ENCODE peak calls at places on chromosomes 12 and 14, in four cellular contexts. One of them, this sample, is unnamed.

GRCh38 chr14:103763730-103764488 is 48.3 kb downstream of the ZFYVE21 start:
- DNase-seq in H9: no peak
- DNase-seq in stomach: no peak
- DNase-seq in fibroblast of mammary gland: no peak
- DNase-seq in this sample: no peak

GRCh38 chr14:68510201-68510600 is 282.7 kb downstream of the ZFP36L1 start:
- DNase-seq in H9: no peak
- DNase-seq in stomach: no peak
- DNase-seq in fibroblast of mammary gland: peak; percentile 97
- DNase-seq in this sample: peak; percentile 76

GRCh38 chr12:131460516-131460915 is 250.4 kb upstream of the SFSWAP start:
- DNase-seq in stomach: peak; percentile 4
- DNase-seq in fibroblast of mammary gland: no peak
- DNase-seq in H9: peak; percentile 12
- DNase-seq in this sample: no peak

GRCh38 chr14:82667501-82667900 is 1133.8 kb upstream of the SEL1L start:
- DNase-seq in fibroblast of mammary gland: peak; percentile 17
- DNase-seq in stomach: no peak
- DNase-seq in H9: no peak
- DNase-seq in this sample: no peak

GRCh38 chr14:95875831-95876768 is 532 bp upstream of the TUNAR start:
- DNase-seq in H9: peak; percentile 76
- DNase-seq in fibroblast of mammary gland: no peak
- DNase-seq in stomach: no peak
- DNase-seq in this sample: peak; percentile 52

GRCh38 chr12:9133243-9133938 is 17.7 kb upstream of the A2M start:
- DNase-seq in stomach: no peak
- DNase-seq in fibroblast of mammary gland: peak; percentile 23
- DNase-seq in H9: no peak
- DNase-seq in this sample: no peak

GRCh38 chr12:109358154-109358869 is 10.6 kb downstream of the MYO1H start:
- DNase-seq in fibroblast of mammary gland: peak; percentile 13
- DNase-seq in stomach: no peak
- DNase-seq in H9: no peak
- DNase-seq in this sample: no peak

GRCh38 chr14:68650403-68650994 is 142.4 kb downstream of the ZFP36L1 start:
- DNase-seq in H9: peak; percentile 3
- DNase-seq in fibroblast of mammary gland: peak; percentile 41
- DNase-seq in stomach: no peak
- DNase-seq in this sample: no peak

GRCh38 chr12:53505555-53506449 is 1.5 kb downstream of the NPFF start:
- DNase-seq in H9: no peak
- DNase-seq in fibroblast of mammary gland: peak; percentile 54
- DNase-seq in stomach: no peak
- DNase-seq in this sample: no peak

GRCh38 chr14:99574099-99574880 is 29.7 kb downstream of the CCDC85C start:
- DNase-seq in H9: peak; percentile 67
- DNase-seq in fibroblast of mammary gland: no peak
- DNase-seq in stomach: peak; percentile 72
- DNase-seq in this sample: no peak

GRCh38 chr14:56808314-56809201 is 1.7 kb downstream of the OTX2 start:
- DNase-seq in stomach: no peak
- DNase-seq in fibroblast of mammary gland: no peak
- DNase-seq in H9: peak; percentile 55
- DNase-seq in this sample: no peak

GRCh38 chr12:51972849-51973273 is 21.4 kb downstream of the ACVR1B start:
- DNase-seq in H9: no peak
- DNase-seq in fibroblast of mammary gland: peak; percentile 89
- DNase-seq in stomach: peak; percentile 44
- DNase-seq in this sample: peak; percentile 66

GRCh38 chr12:25072901-25073645 is 121.9 kb downstream of the DNAI7 start:
- DNase-seq in stomach: no peak
- DNase-seq in fibroblast of mammary gland: no peak
- DNase-seq in H9: no peak
- DNase-seq in this sample: no peak

GRCh38 chr14:100159865-100160533 is 554 bp upstream of the DEGS2 start:
- DNase-seq in stomach: no peak
- DNase-seq in fibroblast of mammary gland: no peak
- DNase-seq in H9: peak; percentile 63
- DNase-seq in this sample: no peak

GRCh38 chr14:40691066-40691465 is 915.6 kb upstream of the LRFN5 start:
- DNase-seq in fibroblast of mammary gland: no peak
- DNase-seq in stomach: no peak
- DNase-seq in H9: no peak
- DNase-seq in this sample: no peak

GRCh38 chr12:47991106-47991550 is 13.1 kb downstream of the COL2A1 start:
- DNase-seq in fibroblast of mammary gland: no peak
- DNase-seq in stomach: no peak
- DNase-seq in H9: no peak
- DNase-seq in this sample: no peak

GRCh38 chr12:42010715-42011114 is 134.0 kb downstream of the GXYLT1 start:
- DNase-seq in stomach: no peak
- DNase-seq in fibroblast of mammary gland: no peak
- DNase-seq in H9: no peak
- DNase-seq in this sample: no peak

GRCh38 chr14:100416921-100417451 is 93.8 kb downstream of the SLC25A47 start:
- DNase-seq in stomach: no peak
- DNase-seq in fibroblast of mammary gland: peak; percentile 85
- DNase-seq in H9: no peak
- DNase-seq in this sample: no peak

GRCh38 chr12:51678086-51678724 is 87.2 kb downstream of the SCN8A start:
- DNase-seq in fibroblast of mammary gland: peak; percentile 63
- DNase-seq in stomach: peak; percentile 34
- DNase-seq in H9: peak; percentile 61
- DNase-seq in this sample: no peak

GRCh38 chr14:105863296-105864108 is 337.1 kb downstream of the TMEM121 start:
- DNase-seq in fibroblast of mammary gland: no peak
- DNase-seq in H9: peak; percentile 20
- DNase-seq in stomach: peak; percentile 21
- DNase-seq in this sample: peak; percentile 52

GRCh38 chr14:104634031-104634760 is 29.6 kb upstream of the TMEM179 start:
- DNase-seq in fibroblast of mammary gland: no peak
- DNase-seq in H9: no peak
- DNase-seq in stomach: no peak
- DNase-seq in this sample: peak; percentile 80

GRCh38 chr14:104770851-104771272 is 17.9 kb downstream of the SIVA1 start:
- DNase-seq in fibroblast of mammary gland: no peak
- DNase-seq in stomach: no peak
- DNase-seq in H9: no peak
- DNase-seq in this sample: no peak

GRCh38 chr12:402127-402456 is 648 bp downstream of the CCDC77 start:
- DNase-seq in H9: no peak
- DNase-seq in stomach: no peak
- DNase-seq in fibroblast of mammary gland: peak; percentile 47
- DNase-seq in this sample: no peak

GRCh38 chr14:102500190-102500661 is 9.3 kb downstream of the ANKRD9 start:
- DNase-seq in H9: peak; percentile 32
- DNase-seq in stomach: no peak
- DNase-seq in fibroblast of mammary gland: peak; percentile 94
- DNase-seq in this sample: peak; percentile 91

GRCh38 chr12:5480218-5480952 is 48.5 kb downstream of the NTF3 start:
- DNase-seq in H9: peak; percentile 65
- DNase-seq in fibroblast of mammary gland: no peak
- DNase-seq in stomach: no peak
- DNase-seq in this sample: no peak

GRCh38 chr12:93786669-93787397 is 109.7 kb downstream of the CRADD start:
- DNase-seq in fibroblast of mammary gland: peak; percentile 64
- DNase-seq in H9: no peak
- DNase-seq in stomach: no peak
- DNase-seq in this sample: no peak

GRCh38 chr12:53046655-53047220 is 3.1 kb upstream of the TNS2 start:
- DNase-seq in H9: peak; percentile 72
- DNase-seq in fibroblast of mammary gland: peak; percentile 74
- DNase-seq in stomach: peak; percentile 86
- DNase-seq in this sample: peak; percentile 98

GRCh38 chr12:53325539-53326061 is 4.2 kb upstream of the AAAS start:
- DNase-seq in stomach: peak; percentile 32
- DNase-seq in H9: peak; percentile 60
- DNase-seq in fibroblast of mammary gland: peak; percentile 6
- DNase-seq in this sample: no peak

GRCh38 chr14:51093371-51094281 is 1.3 kb downstream of the TRIM9 start:
- DNase-seq in H9: peak; percentile 64
- DNase-seq in fibroblast of mammary gland: no peak
- DNase-seq in stomach: no peak
- DNase-seq in this sample: peak; percentile 87

GRCh38 chr12:91019455-91019854 is 14.7 kb upstream of the EPYC start:
- DNase-seq in stomach: no peak
- DNase-seq in fibroblast of mammary gland: no peak
- DNase-seq in H9: no peak
- DNase-seq in this sample: no peak

GRCh38 chr12:91023326-91024004 is 18.7 kb upstream of the EPYC start:
- DNase-seq in H9: no peak
- DNase-seq in fibroblast of mammary gland: peak; percentile 80
- DNase-seq in stomach: no peak
- DNase-seq in this sample: no peak

GRCh38 chr12:91017043-91017442 is 12.3 kb upstream of the EPYC start:
- DNase-seq in H9: no peak
- DNase-seq in fibroblast of mammary gland: no peak
- DNase-seq in stomach: no peak
- DNase-seq in this sample: no peak

GRCh38 chr12:91021076-91021475 is 16.3 kb upstream of the EPYC start:
- DNase-seq in H9: no peak
- DNase-seq in fibroblast of mammary gland: no peak
- DNase-seq in stomach: no peak
- DNase-seq in this sample: no peak

DNA sequence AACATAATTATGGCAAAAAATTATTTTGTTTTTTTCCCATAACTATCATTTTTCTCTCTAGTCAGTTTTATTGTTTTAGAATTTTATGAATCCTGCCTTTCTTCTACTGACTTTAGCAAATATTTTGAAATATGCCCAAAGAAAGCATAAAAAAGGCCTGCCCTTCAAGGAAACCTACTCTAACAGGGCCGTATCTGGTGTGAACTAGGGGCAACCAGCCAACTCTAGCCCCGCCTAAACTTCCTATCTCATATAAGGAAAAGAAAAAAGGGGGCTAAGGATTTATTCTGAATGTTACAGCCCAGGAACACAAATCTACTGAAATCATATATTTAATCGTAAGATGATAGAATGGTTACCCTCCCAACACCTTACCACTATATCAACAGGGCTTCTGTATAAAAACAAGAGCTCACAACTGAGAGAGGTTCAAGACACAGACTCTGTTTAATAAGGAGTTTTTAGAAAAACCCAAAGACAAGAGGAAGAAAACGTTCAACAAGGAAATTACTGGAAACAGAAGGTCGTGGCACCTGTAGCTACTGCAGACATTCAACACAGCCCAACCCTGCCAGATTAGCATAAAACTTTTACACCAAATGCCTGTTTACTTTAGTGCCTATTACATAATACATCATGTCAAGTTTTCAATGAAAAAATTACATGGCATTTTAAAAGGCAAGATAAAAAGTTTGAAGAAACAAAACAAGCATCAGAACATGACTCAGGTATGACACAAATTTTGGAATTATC is 12.9 kb upstream of the EPYC start:
- DNase-seq in H9: no peak
- DNase-seq in stomach: no peak
- DNase-seq in fibroblast of mammary gland: no peak
- DNase-seq in this sample: no peak
- TF ChIP-seq CTCF in H9: no peak
- TF ChIP-seq CTCF in stomach: no peak
- TF ChIP-seq CTCF in fibroblast of mammary gland: no peak
- TF ChIP-seq CTCF in this sample: no peak

GRCh38 chr12:54830199-54830598 is 24.1 kb upstream of the MUCL1 start:
- DNase-seq in stomach: no peak
- DNase-seq in fibroblast of mammary gland: no peak
- DNase-seq in H9: no peak
- DNase-seq in this sample: no peak

GRCh38 chr12:54821676-54822075 is 32.6 kb upstream of the MUCL1 start:
- DNase-seq in H9: no peak
- DNase-seq in fibroblast of mammary gland: no peak
- DNase-seq in stomach: no peak
- DNase-seq in this sample: no peak

GRCh38 chr12:54824402-54824801 is 29.9 kb upstream of the MUCL1 start:
- DNase-seq in H9: no peak
- DNase-seq in stomach: no peak
- DNase-seq in fibroblast of mammary gland: no peak
- DNase-seq in this sample: no peak
- TF ChIP-seq CTCF in H9: peak; percentile 58
- TF ChIP-seq CTCF in stomach: no peak
- TF ChIP-seq CTCF in fibroblast of mammary gland: peak; percentile 10
- TF ChIP-seq CTCF in this sample: no peak

DNA sequence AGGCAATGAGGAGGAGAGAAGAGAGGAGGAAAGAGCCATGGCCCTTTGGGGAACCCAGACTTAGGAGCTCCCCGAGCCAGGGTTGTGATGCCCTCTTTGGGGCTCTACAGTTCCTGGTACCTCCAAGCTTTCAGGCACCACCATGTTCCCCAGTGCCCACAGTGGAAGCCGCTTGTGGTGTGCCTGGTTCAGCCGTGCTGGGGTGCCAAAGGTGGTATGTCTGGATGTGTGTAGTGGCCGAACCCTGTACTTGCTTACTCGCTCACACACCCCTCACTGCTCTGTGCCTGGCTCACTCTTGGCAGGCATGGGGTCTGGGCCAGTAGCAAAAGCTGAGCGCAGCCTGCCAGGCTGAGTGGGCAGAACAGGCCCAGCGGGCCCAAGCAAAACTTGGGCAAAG is 210.7 kb downstream of the MON2 start:
- DNase-seq in H9: no peak
- DNase-seq in fibroblast of mammary gland: no peak
- DNase-seq in stomach: no peak
- DNase-seq in this sample: no peak
- TF ChIP-seq CTCF in H9: no peak
- TF ChIP-seq CTCF in fibroblast of mammary gland: no peak
- TF ChIP-seq CTCF in stomach: no peak
- TF ChIP-seq CTCF in this sample: no peak

DNA sequence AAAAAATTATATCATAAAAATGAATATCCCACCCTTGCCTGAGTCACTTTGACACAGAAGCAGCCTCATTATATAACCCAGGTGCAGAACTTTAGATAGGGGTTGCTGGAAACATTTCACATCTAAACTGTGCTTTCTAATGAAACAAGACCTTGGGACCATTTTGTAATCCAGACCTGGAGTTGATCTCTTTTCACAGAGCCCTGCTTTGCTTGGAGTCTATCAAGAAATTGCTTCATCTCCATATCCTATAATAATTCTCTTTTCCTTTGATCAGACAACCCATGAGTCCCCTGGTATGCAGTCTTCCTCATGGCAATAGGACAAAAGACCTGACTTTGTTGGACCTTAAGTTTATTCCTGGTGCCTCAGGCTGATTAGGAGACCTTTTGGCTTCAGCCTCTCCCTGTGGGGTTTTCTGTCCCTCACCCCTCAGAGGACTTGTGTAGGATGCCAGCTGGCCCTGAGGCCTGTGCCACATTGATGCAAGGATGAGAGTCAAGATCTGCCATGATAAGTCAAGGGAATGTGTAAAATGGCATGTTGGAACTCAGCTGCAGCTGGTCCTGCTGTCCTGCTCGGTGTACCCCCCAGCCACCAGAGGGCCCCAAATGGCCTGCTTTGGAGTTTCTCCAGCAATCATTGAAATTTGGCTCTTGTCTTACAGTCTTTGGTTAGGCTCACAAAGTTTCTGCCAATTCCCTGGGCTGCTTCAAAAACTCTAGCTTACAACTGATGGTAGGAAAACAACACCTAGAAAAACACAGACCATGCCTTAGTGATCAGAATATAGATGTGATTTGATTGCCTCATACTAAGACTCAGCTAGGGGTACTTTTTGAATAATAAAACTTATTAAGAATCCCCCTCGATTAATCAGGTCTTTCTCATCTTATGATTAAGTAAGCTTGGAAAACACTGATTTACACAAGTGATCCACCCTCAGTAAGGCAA is 76.6 kb downstream of the HSD17B6 start:
- DNase-seq in stomach: peak; percentile 29
- DNase-seq in H9: peak; percentile 83
- DNase-seq in fibroblast of mammary gland: peak; percentile 21
- DNase-seq in this sample: no peak
- TF ChIP-seq CTCF in stomach: peak; percentile 12
- TF ChIP-seq CTCF in H9: peak; percentile 84
- TF ChIP-seq CTCF in fibroblast of mammary gland: peak; percentile 37
- TF ChIP-seq CTCF in this sample: no peak